ENCODE peak calls at places on chromosome 5, in four cellular contexts. K, R, Y and U are unnamed samples.

GRCh38 chr5:149323235-149324205 is 21.8 kb upstream of the GRPEL2 start:
- DNase-seq in R (no peak), Y (no peak), K (no peak), U (no peak)

GRCh38 chr5:61659221-61659696 is 327.2 kb downstream of the ZSWIM6 start:
- DNase-seq in R (no peak), Y (peak; percentile 64), K (no peak), U (peak; percentile 73)

GRCh38 chr5:117235814-117236213 is 661.2 kb upstream of the SEMA6A start:
- DNase-seq in K (no peak), Y (no peak), R (no peak), U (no peak)

GRCh38 chr5:172276214-172276613 is 7.3 kb downstream of the UBTD2 start:
- DNase-seq in R (no peak), K (no peak), Y (no peak), U (no peak)

GRCh38 chr5:114782869-114783268 is 386.8 kb downstream of the TRIM36 start:
- DNase-seq in K (no peak), Y (peak; percentile 77), R (no peak), U (peak; percentile 63)

GRCh38 chr5:140113180-140113698 is 670 bp upstream of the PURA start:
- DNase-seq in Y (no peak), K (no peak), R (peak; percentile 23), U (peak; percentile 63)

GRCh38 chr5:4164167-4164566 is 568.5 kb downstream of the IRX1 start:
- DNase-seq in R (no peak), K (no peak), Y (no peak), U (no peak)

GRCh38 chr5:81371354-81371876 is 22.5 kb downstream of the ACOT12 start:
- DNase-seq in R (no peak), Y (no peak), K (no peak), U (no peak)

GRCh38 chr5:139091439-139092156 is 106.6 kb downstream of the SIL1 start:
- DNase-seq in R (no peak), K (no peak), Y (no peak), U (no peak)

GRCh38 chr5:103021310-103021709 is 98.6 kb downstream of the GIN1 start:
- DNase-seq in K (no peak), R (no peak), Y (no peak), U (no peak)

GRCh38 chr5:150469718-150470470 is 20.4 kb upstream of the RPS14 start:
- DNase-seq in Y (no peak), R (peak; percentile 46), K (no peak), U (peak; percentile 88)

GRCh38 chr5:33807771-33808170 is 84.0 kb downstream of the ADAMTS12 start:
- DNase-seq in R (no peak), K (no peak), Y (no peak), U (no peak)

GRCh38 chr5:143659614-143660238 is 152.2 kb upstream of the HMHB1 start:
- DNase-seq in Y (no peak), R (no peak), K (no peak), U (no peak)

GRCh38 chr5:53403758-53404157 is 76.7 kb upstream of the FST start:
- DNase-seq in Y (no peak), K (no peak), R (no peak), U (no peak)

GRCh38 chr5:137486707-137487106 is 12.4 kb downstream of the SPOCK1 start:
- DNase-seq in R (no peak), Y (no peak), K (no peak), U (no peak)

GRCh38 chr5:168472329-168472728 is 13.9 kb upstream of the RARS1 start:
- DNase-seq in R (peak; percentile 8), K (no peak), Y (no peak), U (peak; percentile 88)

GRCh38 chr5:158698036-158698667 is 401.6 kb downstream of the EBF1 start:
- DNase-seq in R (no peak), K (peak; percentile 14), Y (no peak), U (no peak)

GRCh38 chr5:53095222-53095621 is 14.3 kb downstream of the MOCS2 start:
- DNase-seq in Y (no peak), R (no peak), K (no peak), U (no peak)

GRCh38 chr5:73599378-73599777 is 26.6 kb upstream of the ARHGEF28 start:
- DNase-seq in K (no peak), R (no peak), Y (no peak), U (no peak)

GRCh38 chr5:38453506-38453905 is 102.9 kb downstream of the LIFR start:
- DNase-seq in R (no peak), Y (no peak), K (no peak), U (no peak)

GRCh38 chr5:83082750-83083149 is 5.4 kb downstream of the XRCC4 start:
- DNase-seq in K (no peak), Y (no peak), R (no peak), U (no peak)

GRCh38 chr5:79237735-79238560 is 2.0 kb downstream of the JMY start:
- DNase-seq in Y (no peak), R (no peak), K (no peak), U (no peak)

GRCh38 chr5:145989428-145989827 is 53.0 kb downstream of the SH3RF2 start:
- DNase-seq in R (no peak), Y (no peak), K (no peak), U (no peak)

GRCh38 chr5:166724284-166724683 is 1567.2 kb upstream of the WWC1 start:
- DNase-seq in K (no peak), Y (no peak), R (peak; percentile 49), U (no peak)

GRCh38 chr5:147963948-147964693 is 57.8 kb upstream of the C5orf46 start:
- DNase-seq in R (peak; percentile 21), K (no peak), Y (no peak), U (no peak)

GRCh38 chr5:125117556-125117955 is 371.1 kb upstream of the ZNF608 start:
- DNase-seq in Y (no peak), K (no peak), R (no peak), U (no peak)

GRCh38 chr5:132369471-132370240 is at the start of gene SLC22A5:
- DNase-seq in K (peak; percentile 79), R (peak; percentile 90), Y (no peak), U (peak; percentile 93)